ENCODE peak calls at places on chromosome 1, in seven cellular contexts. One of them, this sample, is unnamed.

GRCh38 chr1:6275826-6276764 is 15.2 kb upstream of the GPR153 start:
- DNase-seq in Daoy: no peak
- DNase-seq in activated CD4-positive, alpha-beta T cell treated with anti-CD3 and anti-CD28 coated beads, Interleukin-2, amount 50 U/mL, for 1 hour: no peak
- DNase-seq in GF-D8: no peak
- DNase-seq in activated CD8-positive, alpha-beta memory T cell treated with anti-CD3 and anti-CD28 coated beads, Interleukin-2, amount 10 ng/mL, durations not matched to agents 7 days and 5 days: no peak
- DNase-seq in T-helper 9 cell: no peak
- DNase-seq in M059J: no peak
- DNase-seq in this sample: no peak

GRCh38 chr1:245948786-245949185 is 558.3 kb downstream of the SMYD3 start:
- DNase-seq in Daoy: no peak
- DNase-seq in activated CD4-positive, alpha-beta T cell treated with anti-CD3 and anti-CD28 coated beads, Interleukin-2, amount 50 U/mL, for 1 hour: no peak
- DNase-seq in GF-D8: no peak
- DNase-seq in activated CD8-positive, alpha-beta memory T cell treated with anti-CD3 and anti-CD28 coated beads, Interleukin-2, amount 10 ng/mL, durations not matched to agents 7 days and 5 days: no peak
- DNase-seq in T-helper 9 cell: no peak
- DNase-seq in M059J: no peak
- DNase-seq in this sample: no peak

GRCh38 chr1:230818881-230819280 is 49.4 kb downstream of the C1orf198 start:
- DNase-seq in Daoy: no peak
- DNase-seq in activated CD4-positive, alpha-beta T cell treated with anti-CD3 and anti-CD28 coated beads, Interleukin-2, amount 50 U/mL, for 1 hour: no peak
- DNase-seq in GF-D8: no peak
- DNase-seq in activated CD8-positive, alpha-beta memory T cell treated with anti-CD3 and anti-CD28 coated beads, Interleukin-2, amount 10 ng/mL, durations not matched to agents 7 days and 5 days: no peak
- DNase-seq in T-helper 9 cell: no peak
- DNase-seq in M059J: no peak
- DNase-seq in this sample: no peak

GRCh38 chr1:66576645-66577044 is 42.7 kb downstream of the SGIP1 start:
- DNase-seq in Daoy: peak; percentile 30
- DNase-seq in activated CD4-positive, alpha-beta T cell treated with anti-CD3 and anti-CD28 coated beads, Interleukin-2, amount 50 U/mL, for 1 hour: no peak
- DNase-seq in GF-D8: no peak
- DNase-seq in activated CD8-positive, alpha-beta memory T cell treated with anti-CD3 and anti-CD28 coated beads, Interleukin-2, amount 10 ng/mL, durations not matched to agents 7 days and 5 days: no peak
- DNase-seq in T-helper 9 cell: no peak
- DNase-seq in M059J: peak; percentile 65
- DNase-seq in this sample: no peak

GRCh38 chr1:35180776-35181374 is 12.1 kb downstream of the SFPQ start:
- DNase-seq in Daoy: no peak
- DNase-seq in activated CD4-positive, alpha-beta T cell treated with anti-CD3 and anti-CD28 coated beads, Interleukin-2, amount 50 U/mL, for 1 hour: no peak
- DNase-seq in GF-D8: no peak
- DNase-seq in activated CD8-positive, alpha-beta memory T cell treated with anti-CD3 and anti-CD28 coated beads, Interleukin-2, amount 10 ng/mL, durations not matched to agents 7 days and 5 days: no peak
- DNase-seq in T-helper 9 cell: no peak
- DNase-seq in M059J: no peak
- DNase-seq in this sample: no peak

GRCh38 chr1:38558476-38559179 is 300.9 kb downstream of the RRAGC start:
- DNase-seq in Daoy: peak; percentile 35
- DNase-seq in activated CD4-positive, alpha-beta T cell treated with anti-CD3 and anti-CD28 coated beads, Interleukin-2, amount 50 U/mL, for 1 hour: no peak
- DNase-seq in GF-D8: no peak
- DNase-seq in activated CD8-positive, alpha-beta memory T cell treated with anti-CD3 and anti-CD28 coated beads, Interleukin-2, amount 10 ng/mL, durations not matched to agents 7 days and 5 days: no peak
- DNase-seq in T-helper 9 cell: no peak
- DNase-seq in M059J: no peak
- DNase-seq in this sample: no peak

GRCh38 chr1:32962248-32962896 is 2.2 kb downstream of the RNF19B start:
- DNase-seq in Daoy: peak; percentile 33
- DNase-seq in activated CD4-positive, alpha-beta T cell treated with anti-CD3 and anti-CD28 coated beads, Interleukin-2, amount 50 U/mL, for 1 hour: no peak
- DNase-seq in GF-D8: peak; percentile 12
- DNase-seq in activated CD8-positive, alpha-beta memory T cell treated with anti-CD3 and anti-CD28 coated beads, Interleukin-2, amount 10 ng/mL, durations not matched to agents 7 days and 5 days: no peak
- DNase-seq in T-helper 9 cell: no peak
- DNase-seq in M059J: peak; percentile 54
- DNase-seq in this sample: no peak

GRCh38 chr1:24047101-24047459 is 64.9 kb downstream of the MYOM3 start:
- DNase-seq in Daoy: peak; percentile 86
- DNase-seq in activated CD4-positive, alpha-beta T cell treated with anti-CD3 and anti-CD28 coated beads, Interleukin-2, amount 50 U/mL, for 1 hour: no peak
- DNase-seq in GF-D8: no peak
- DNase-seq in activated CD8-positive, alpha-beta memory T cell treated with anti-CD3 and anti-CD28 coated beads, Interleukin-2, amount 10 ng/mL, durations not matched to agents 7 days and 5 days: no peak
- DNase-seq in T-helper 9 cell: no peak
- DNase-seq in M059J: peak; percentile 86
- DNase-seq in this sample: no peak

GRCh38 chr1:246281639-246282038 is 225.4 kb downstream of the SMYD3 start:
- DNase-seq in Daoy: no peak
- DNase-seq in activated CD4-positive, alpha-beta T cell treated with anti-CD3 and anti-CD28 coated beads, Interleukin-2, amount 50 U/mL, for 1 hour: no peak
- DNase-seq in GF-D8: no peak
- DNase-seq in activated CD8-positive, alpha-beta memory T cell treated with anti-CD3 and anti-CD28 coated beads, Interleukin-2, amount 10 ng/mL, durations not matched to agents 7 days and 5 days: no peak
- DNase-seq in T-helper 9 cell: no peak
- DNase-seq in M059J: no peak
- DNase-seq in this sample: no peak

GRCh38 chr1:101005191-101005590 is 20.4 kb downstream of the DPH5 start:
- DNase-seq in Daoy: no peak
- DNase-seq in activated CD4-positive, alpha-beta T cell treated with anti-CD3 and anti-CD28 coated beads, Interleukin-2, amount 50 U/mL, for 1 hour: no peak
- DNase-seq in GF-D8: no peak
- DNase-seq in activated CD8-positive, alpha-beta memory T cell treated with anti-CD3 and anti-CD28 coated beads, Interleukin-2, amount 10 ng/mL, durations not matched to agents 7 days and 5 days: no peak
- DNase-seq in T-helper 9 cell: no peak
- DNase-seq in M059J: no peak
- DNase-seq in this sample: no peak

This sample was measured in T-cell.